ENCODE peak calls at places on chromosomes 2 and 18, in six cellular contexts. J is neuronal stem cell, O is IMR-90, X is H9, S is mesenchymal stem cell, Y is trophoblast cell. W is an unnamed sample.

GRCh38 chr2:37833420-37833819 is 91.7 kb upstream of the RMDN2 start:
- DNase-seq in J (no peak), O (no peak), X (no peak), S (no peak), Y (no peak), W (no peak)

GRCh38 chr18:13211537-13211936 is 7.0 kb upstream of the LDLRAD4 start:
- DNase-seq in J (no peak), O (no peak), X (no peak), S (no peak), Y (no peak), W (no peak)

GRCh38 chr2:99775585-99775984 is 285.8 kb upstream of the REV1 start:
- DNase-seq in J (no peak), O (peak; percentile 81), X (no peak), S (peak; percentile 61), Y (peak; percentile 7), W (no peak)

GRCh38 chr2:192593561-192593960 is 398.8 kb upstream of the TMEFF2 start:
- DNase-seq in J (no peak), O (no peak), X (no peak), S (no peak), Y (no peak), W (no peak)

GRCh38 chr2:66279024-66279423 is 155.9 kb upstream of the MEIS1 start:
- DNase-seq in J (no peak), O (no peak), X (no peak), S (no peak), Y (no peak), W (no peak)

GRCh38 chr18:25230658-25231326 is 121.2 kb downstream of the ZNF521 start:
- DNase-seq in J (no peak), O (peak; percentile 90), X (no peak), S (peak; percentile 91), Y (no peak), W (no peak)

GRCh38 chr2:17979707-17980106 is 101.2 kb downstream of the KCNS3 start:
- DNase-seq in J (no peak), O (peak; percentile 86), X (no peak), S (peak; percentile 26), Y (no peak), W (no peak)

GRCh38 chr2:101018934-101019333 is 16.8 kb downstream of the RPL31 start:
- DNase-seq in J (no peak), O (no peak), X (no peak), S (no peak), Y (no peak), W (no peak)

GRCh38 chr2:165436559-165436958 is 32.9 kb upstream of the CSRNP3 start:
- DNase-seq in J (no peak), O (no peak), X (no peak), S (no peak), Y (no peak), W (no peak)

GRCh38 chr2:55720417-55720816 is 26.8 kb upstream of the PNPT1 start:
- DNase-seq in J (no peak), O (no peak), X (no peak), S (no peak), Y (peak; percentile 6), W (no peak)

GRCh38 chr2:109378682-109379081 is 235.1 kb downstream of the SEPTIN10 start:
- DNase-seq in J (no peak), O (peak; percentile 30), X (peak; percentile 17), S (peak; percentile 27), Y (no peak), W (no peak)

GRCh38 chr2:51165534-51166260 is 133.8 kb upstream of the NRXN1 start:
- DNase-seq in J (no peak), O (peak; percentile 60), X (no peak), S (no peak), Y (no peak), W (no peak)

GRCh38 chr2:113284481-113284880 is 5.8 kb upstream of the PAX8 start:
- DNase-seq in J (no peak), O (peak; percentile 24), X (no peak), S (peak; percentile 55), Y (no peak), W (no peak)

GRCh38 chr18:8936646-8937045 is 165.9 kb upstream of the NDUFV2 start:
- DNase-seq in J (no peak), O (no peak), X (no peak), S (no peak), Y (peak; percentile 53), W (no peak)

GRCh38 chr2:23905155-23905554 is 21.8 kb downstream of the ATAD2B start:
- DNase-seq in J (no peak), O (peak; percentile 44), X (no peak), S (peak; percentile 54), Y (no peak), W (no peak)

GRCh38 chr2:27622921-27623384 is 5.9 kb downstream of the CCDC121 start:
- DNase-seq in J (no peak), O (peak; percentile 84), X (no peak), S (peak; percentile 56), Y (peak; percentile 43), W (no peak)

GRCh38 chr2:215435261-215435808 is 533 bp downstream of the FN1 start:
- DNase-seq in J (peak; percentile 62), O (no peak), X (peak; percentile 74), S (no peak), Y (no peak), W (no peak)

GRCh38 chr18:54392621-54393023 is 34.9 kb downstream of the C18orf54 start:
- DNase-seq in J (peak; percentile 66), O (peak; percentile 63), X (no peak), S (peak; percentile 72), Y (peak; percentile 4), W (no peak)

GRCh38 chr2:64338910-64339500 is 115.0 kb upstream of the LGALSL start:
- DNase-seq in J (no peak), O (no peak), X (no peak), S (peak; percentile 18), Y (no peak), W (no peak)

GRCh38 chr2:12714391-12715221 is 2.1 kb upstream of the TRIB2 start:
- DNase-seq in J (no peak), O (peak; percentile 35), X (no peak), S (peak; percentile 47), Y (no peak), W (no peak)

GRCh38 chr2:196718796-196719564 is 79.5 kb downstream of the CCDC150 start:
- DNase-seq in J (peak; percentile 15), O (peak; percentile 75), X (peak; percentile 53), S (peak; percentile 56), Y (no peak), W (no peak)

GRCh38 chr18:4599312-4599711 is 144.2 kb upstream of the DLGAP1 start:
- DNase-seq in J (no peak), O (no peak), X (peak; percentile 60), S (no peak), Y (no peak), W (no peak)

GRCh38 chr2:71070294-71071025 is 2.0 kb downstream of the NAGK start:
- DNase-seq in J (no peak), O (peak; percentile 37), X (peak; percentile 57), S (peak; percentile 70), Y (peak; percentile 41), W (no peak)

GRCh38 chr2:105239924-105240323 is 1.6 kb upstream of the GPR45 start:
- DNase-seq in J (no peak), O (peak; percentile 94), X (no peak), S (peak; percentile 83), Y (peak; percentile 38), W (no peak)

GRCh38 chr2:105242286-105242993 is 897 bp downstream of the GPR45 start:
- DNase-seq in J (no peak), O (no peak), X (no peak), S (no peak), Y (no peak), W (no peak)

GRCh38 chr2:105238664-105239240 is 2.8 kb upstream of the GPR45 start:
- DNase-seq in J (no peak), O (no peak), X (no peak), S (no peak), Y (no peak), W (no peak)

GRCh38 chr2:105243961-105244360 is 2.4 kb downstream of the GPR45 start:
- DNase-seq in J (no peak), O (no peak), X (peak; percentile 64), S (no peak), Y (no peak), W (no peak)

DNA sequence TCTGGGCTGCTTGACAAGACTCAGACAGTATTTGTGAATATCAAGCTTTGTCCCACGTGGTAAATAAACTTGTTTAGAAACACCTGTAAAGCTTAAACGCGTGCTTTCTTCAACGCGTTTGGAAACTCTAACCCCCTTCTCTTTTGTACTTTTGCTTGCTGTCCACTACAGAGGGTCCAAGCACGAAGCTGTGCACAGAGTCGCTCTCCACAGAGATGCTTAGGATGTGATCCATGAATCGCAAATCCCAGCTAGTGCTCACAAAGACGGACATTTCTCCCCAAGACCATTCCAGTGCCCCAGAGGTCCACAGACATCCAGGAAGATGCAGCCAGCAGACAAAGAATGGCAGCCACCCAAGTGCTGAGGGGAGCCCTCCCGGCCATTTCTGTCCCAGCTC is at the start of gene GPR45:
- DNase-seq in J (no peak), O (no peak), X (no peak), S (no peak), Y (no peak), W (no peak)
- H4K91ac ChIP-seq in J (no peak within 1 kb of the TSS), O (no peak within 1 kb of the TSS), X (no peak within 1 kb of the TSS), S (no peak within 1 kb of the TSS), Y (peak within 1 kb of the TSS; percentile 60), W (no peak within 1 kb of the TSS)

DNA sequence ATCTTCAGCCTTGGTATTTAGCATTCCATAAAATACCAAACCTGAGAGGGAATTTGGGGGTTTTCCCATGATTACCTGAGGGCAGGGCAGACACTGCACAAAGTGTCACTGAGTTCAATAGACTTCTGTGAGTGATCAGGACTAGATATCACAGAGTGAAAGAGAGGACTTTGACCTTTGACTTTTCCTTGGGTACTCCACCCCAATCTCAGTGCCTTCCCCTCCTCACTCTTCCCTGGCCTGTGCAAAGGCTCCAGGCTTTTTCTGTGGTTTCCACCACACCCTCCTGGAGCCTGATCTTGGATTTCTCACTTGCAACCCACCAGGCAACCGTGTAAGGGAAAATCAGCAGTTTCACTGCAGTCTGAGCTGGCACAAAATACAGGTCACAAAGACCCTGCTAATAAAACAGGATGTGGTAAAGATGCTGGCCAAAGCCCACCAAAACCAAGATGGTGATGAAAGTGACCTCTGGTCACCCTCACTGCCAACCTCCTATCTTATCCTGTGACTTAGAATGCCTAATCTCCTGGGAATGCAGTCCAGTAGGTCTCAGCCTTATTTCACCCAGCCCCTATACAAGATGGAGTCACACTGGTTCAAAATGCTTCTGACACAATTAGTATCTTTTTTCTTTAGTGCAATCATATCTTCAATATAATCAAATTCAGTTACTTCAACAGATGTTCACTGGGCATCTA is 64.0 kb downstream of the BOD1L2 start:
- DNase-seq in J (no peak), O (no peak), X (no peak), S (no peak), Y (no peak), W (no peak)
- H4K91ac ChIP-seq in J (no peak overlapping the region), O (no peak overlapping the region), X (no peak overlapping the region), S (no peak overlapping the region), Y (no peak overlapping the region), W (no peak overlapping the region)

DNA sequence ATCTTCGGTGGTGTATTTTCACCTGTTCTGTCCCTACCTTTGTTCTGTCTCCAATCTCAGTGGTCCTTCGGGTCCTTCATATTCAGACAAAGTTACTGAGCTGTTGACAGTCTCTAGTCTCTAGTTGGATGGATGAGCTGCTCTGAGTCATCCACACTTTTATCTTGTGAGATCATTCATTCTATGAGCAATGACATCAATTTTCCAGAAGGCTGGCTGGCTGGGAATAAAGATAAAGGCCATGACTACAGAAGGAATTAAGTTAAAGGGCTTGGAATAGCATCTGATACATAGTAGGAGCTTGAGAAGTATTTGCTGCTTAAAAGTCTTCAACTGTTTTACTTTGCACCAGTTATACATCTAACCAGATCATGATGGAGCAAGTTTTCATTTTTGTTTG is 43.1 kb upstream of the SLC39A10 start:
- DNase-seq in J (no peak), O (peak; percentile 95), X (no peak), S (peak; percentile 94), Y (peak; percentile 79), W (no peak)
- H4K91ac ChIP-seq in J (no peak overlapping the region), O (peak overlapping the region; percentile 29), X (no peak overlapping the region), S (no peak overlapping the region), Y (no peak overlapping the region), W (no peak overlapping the region)

GRCh38 chr18:79964330-79965118 is at the start of gene HSBP1L1:
- DNase-seq in J (peak; percentile 56), O (no peak), X (peak; percentile 75), S (peak; percentile 52), Y (peak; percentile 91), W (no peak)
- H4K91ac ChIP-seq in J (no peak within 1 kb of the TSS), O (peak within 1 kb of the TSS; percentile 85), X (no peak within 1 kb of the TSS), S (peak within 1 kb of the TSS; percentile 98), Y (peak within 1 kb of the TSS; percentile 99), W (no peak within 1 kb of the TSS)

W was measured in H1.